ENCODE peak calls at places on chromosomes 16 and 17, in five cellular contexts. B is epithelial cell of proximal tubule, Q is upper lobe of right lung, D is GM23248, H is amygdala. A is an unnamed sample.

GRCh38 chr17:64032081-64032480 is 11.6 kb upstream of the ICAM2 start:
- DNase-seq in B (no peak), H (no peak), D (peak), Q (peak), A (no peak)

GRCh38 chr16:20900299-20901067 is at the start of the genes DCUN1D3 and LYRM1:
- DNase-seq in B (peak), H (peak), D (peak), Q (peak), A (peak)

GRCh38 chr16:54647731-54648221 is 282.9 kb upstream of the IRX5 start:
- DNase-seq in B (no peak), H (no peak), Q (no peak), D (peak), A (peak)

GRCh38 chr16:68790944-68791343 is 52.4 kb upstream of the TANGO6 start:
- DNase-seq in H (no peak), D (no peak), B (no peak), Q (no peak), A (no peak)

GRCh38 chr17:16358394-16358793 is 5.1 kb upstream of the CENPV start:
- DNase-seq in H (no peak), D (no peak), B (no peak), Q (no peak), A (no peak)

GRCh38 chr17:74994440-74994839 is 7.0 kb downstream of the CDR2L start:
- DNase-seq in Q (no peak), H (no peak), B (no peak), D (peak), A (peak)

GRCh38 chr16:89506113-89506504 is 2.1 kb upstream of the SPG7 start:
- DNase-seq in H (no peak), B (no peak), Q (no peak), D (no peak), A (no peak)

GRCh38 chr16:87621976-87622713 is 19.8 kb downstream of the JPH3 start:
- DNase-seq in D (no peak), Q (no peak), B (no peak), H (no peak), A (no peak)

GRCh38 chr17:50090071-50090470 is 5.1 kb upstream of the PDK2 start:
- DNase-seq in H (no peak), Q (no peak), B (no peak), D (no peak), A (no peak)

GRCh38 chr17:37147301-37147812 is 198.6 kb downstream of the AATF start:
- DNase-seq in Q (no peak), B (no peak), H (no peak), D (no peak), A (peak)

GRCh38 chr17:31695456-31696090 is 163.5 kb downstream of the COPRS start:
- DNase-seq in H (no peak), Q (no peak), B (no peak), D (peak), A (peak)

GRCh38 chr17:60473788-60474187 is 51.5 kb downstream of the CHCT1 start:
- DNase-seq in H (no peak), Q (no peak), D (peak), B (no peak), A (peak)

GRCh38 chr17:38415250-38416194 is 12.7 kb upstream of the ARHGAP23 start:
- DNase-seq in H (no peak), Q (peak), D (peak), B (no peak), A (peak)

GRCh38 chr17:49691677-49692191 is 13.8 kb upstream of the SPOP start:
- DNase-seq in B (no peak), D (peak), Q (no peak), H (no peak), A (no peak)

A was measured in adipocyte.